ENCODE peak calls at places on chromosomes 7 and 10, in ten cellular contexts. L is activated CD4-positive, CD25-positive, alpha-beta regulatory T cell; F is EL; A is tibial nerve; M is foreskin fibroblast; U is activated naive CD8-positive, alpha-beta T cell treated with anti-CD3 and anti-CD28 coated beads for 36 hours; H is H4; G is lung microvascular endothelial cell; I is RPMI8226; R is EH. V is an unnamed sample.

GRCh38 chr7:16811555-16811954 is 6.8 kb upstream of the AGR2 start:
- DNase-seq in M (peak), H (peak), I (no peak), R (peak), F (peak), A (no peak), G (no peak), L (no peak), U (no peak), V (no peak)

GRCh38 chr10:115941247-115941840 is 331.7 kb downstream of the GFRA1 start:
- DNase-seq in I (no peak), R (peak), H (no peak), M (no peak), G (peak), A (no peak), F (no peak), U (no peak), L (no peak), V (no peak)

GRCh38 chr7:143345428-143345900 is 17.0 kb downstream of the FAM131B start:
- DNase-seq in H (no peak), R (peak), I (peak), G (peak), M (no peak), F (no peak), U (peak), A (no peak), L (peak), V (peak)

GRCh38 chr7:135386181-135386580 is 123.7 kb downstream of the CNOT4 start:
- DNase-seq in R (peak), M (peak), G (no peak), A (no peak), F (peak), U (no peak), H (no peak), L (no peak), I (no peak), V (no peak)

GRCh38 chr7:158401295-158401694 is 186.3 kb downstream of the PTPRN2 start:
- DNase-seq in R (no peak), I (no peak), G (no peak), L (no peak), U (no peak), M (no peak), H (no peak), F (no peak), A (no peak), V (no peak)

GRCh38 chr10:103671561-103671960 is 178.1 kb downstream of the NEURL1 start:
- DNase-seq in G (no peak), U (no peak), A (no peak), L (no peak), H (no peak), M (no peak), I (no peak), R (no peak), F (no peak), V (no peak)

GRCh38 chr10:29820890-29821398 is 186.2 kb upstream of the SVIL start:
- DNase-seq in L (no peak), A (no peak), M (no peak), R (no peak), G (no peak), F (no peak), H (no peak), I (no peak), U (no peak), V (no peak)

GRCh38 chr10:42998481-42999384 is 78.1 kb upstream of the RET start:
- DNase-seq in H (no peak), A (no peak), M (no peak), L (no peak), U (no peak), I (no peak), G (no peak), R (no peak), F (no peak), V (no peak)

GRCh38 chr10:11285171-11285570 is 267.5 kb downstream of the CELF2 start:
- DNase-seq in R (peak), G (no peak), F (no peak), A (no peak), H (peak), L (no peak), U (no peak), M (peak), I (no peak), V (no peak)

GRCh38 chr10:119273413-119273812 is 66.0 kb downstream of the GRK5 start:
- DNase-seq in A (no peak), U (no peak), R (no peak), G (no peak), F (no peak), M (no peak), L (no peak), H (no peak), I (no peak), V (no peak)

GRCh38 chr7:4610768-4611467 is 71.2 kb upstream of the FOXK1 start:
- DNase-seq in A (no peak), U (peak), M (no peak), I (peak), H (peak), F (peak), R (peak), G (peak), L (peak), V (peak)

GRCh38 chr10:3028444-3028843 is 38.9 kb upstream of the PFKP start:
- DNase-seq in U (no peak), A (no peak), H (no peak), I (no peak), R (no peak), G (no peak), M (no peak), F (no peak), L (no peak), V (no peak)

GRCh38 chr7:69693042-69693441 is 94.8 kb downstream of the AUTS2 start:
- DNase-seq in H (no peak), A (no peak), I (no peak), R (no peak), U (no peak), G (no peak), F (no peak), L (no peak), M (no peak), V (no peak)

GRCh38 chr7:90965211-90965610 is 299.0 kb upstream of the FZD1 start:
- DNase-seq in L (no peak), U (no peak), R (no peak), M (no peak), F (no peak), A (no peak), I (no peak), H (no peak), G (no peak), V (no peak)

GRCh38 chr7:128879939-128880746 is 17.5 kb downstream of the ATP6V1F start:
- DNase-seq in L (no peak), R (peak), F (peak), H (peak), U (peak), M (no peak), A (no peak), G (peak), I (no peak), V (no peak)

GRCh38 chr10:113047605-113047962 is 97.5 kb downstream of the TCF7L2 start:
- DNase-seq in R (no peak), H (peak), U (no peak), F (no peak), A (no peak), M (no peak), I (no peak), G (no peak), L (no peak), V (no peak)

GRCh38 chr7:12764355-12765000 is 77.0 kb downstream of the ARL4A start:
- DNase-seq in G (no peak), A (no peak), I (no peak), H (no peak), R (peak), M (no peak), L (no peak), U (no peak), F (no peak), V (no peak)

GRCh38 chr10:31528834-31529233 is 209.8 kb downstream of the ZEB1 start:
- DNase-seq in L (no peak), R (no peak), A (no peak), H (no peak), I (no peak), M (no peak), U (no peak), G (no peak), F (no peak), V (no peak)

GRCh38 chr10:48231178-48231577 is 43.3 kb downstream of the FRMPD2 start:
- DNase-seq in R (peak), M (no peak), I (no peak), H (no peak), G (no peak), A (no peak), F (no peak), L (no peak), U (no peak), V (no peak)

GRCh38 chr7:127896683-127897082 is 134.6 kb downstream of the LRRC4 start:
- DNase-seq in M (no peak), L (no peak), U (no peak), R (no peak), I (no peak), H (no peak), F (no peak), G (no peak), A (no peak), V (no peak)

GRCh38 chr10:44697096-44697495 is 214.0 kb upstream of the TMEM72 start:
- DNase-seq in F (no peak), G (no peak), A (no peak), I (no peak), U (no peak), H (peak), L (no peak), M (no peak), R (peak), V (no peak)

GRCh38 chr10:107545717-107546116 is 381.2 kb upstream of the SORCS1 start:
- DNase-seq in M (no peak), U (no peak), R (no peak), I (no peak), F (no peak), H (peak), L (no peak), A (no peak), G (no peak), V (no peak)

GRCh38 chr10:86648706-86649426 is 5.5 kb upstream of the OPN4 start:
- DNase-seq in G (no peak), A (peak), L (no peak), H (peak), M (peak), U (no peak), I (no peak), F (peak), R (peak), V (no peak)

GRCh38 chr7:158355456-158356065 is 232.1 kb downstream of the PTPRN2 start:
- DNase-seq in A (no peak), M (no peak), R (no peak), G (peak), L (no peak), F (no peak), I (peak), U (no peak), H (peak), V (no peak)

GRCh38 chr7:30920021-30920583 is 8.4 kb downstream of the AQP1 start:
- DNase-seq in M (peak), L (no peak), H (peak), R (peak), G (no peak), U (no peak), I (no peak), F (peak), A (peak), V (no peak)

GRCh38 chr7:33705333-33705833 is 200.0 kb upstream of the BMPER start:
- DNase-seq in A (no peak), M (no peak), F (no peak), I (no peak), G (no peak), U (no peak), R (no peak), L (no peak), H (no peak), V (no peak)

GRCh38 chr10:11403116-11403515 is 208.3 kb downstream of the USP6NL start:
- DNase-seq in U (peak), F (no peak), G (peak), L (peak), A (no peak), M (no peak), I (no peak), R (no peak), H (no peak), V (peak)

GRCh38 chr7:3087243-3087642 is 43.6 kb upstream of the CARD11 start:
- DNase-seq in U (no peak), G (no peak), L (no peak), F (no peak), A (no peak), R (peak), H (peak), M (no peak), I (no peak), V (no peak)

GRCh38 chr10:36738738-36739431 is 386.5 kb upstream of the ANKRD30A start:
- DNase-seq in L (no peak), R (no peak), U (no peak), G (no peak), A (no peak), I (no peak), M (no peak), H (no peak), F (no peak), V (no peak)

GRCh38 chr7:116271161-116271979 is 61.0 kb downstream of the TES start:
- DNase-seq in U (no peak), I (no peak), G (peak), L (no peak), F (peak), R (peak), H (no peak), M (peak), A (no peak), V (no peak)

GRCh38 chr7:144824360-144824759 is 11.5 kb downstream of the TPK1 start:
- DNase-seq in L (no peak), U (no peak), M (peak), G (no peak), F (peak), A (no peak), R (peak), H (peak), I (no peak), V (no peak)

GRCh38 chr7:79352323-79352722 is 101.1 kb downstream of the MAGI2 start:
- DNase-seq in R (peak), L (no peak), F (no peak), G (no peak), I (no peak), U (no peak), A (no peak), H (no peak), M (no peak), V (no peak)

V was measured in CD4-positive, alpha-beta T cell.